ENCODE peak calls at places on chromosome 10, in four cellular contexts. C is endodermal cell, H is H9, E is PC-3. T is an unnamed sample.
A peak's percentile ranks its signal among the peaks of the same experiment; 100 is the strongest.

GRCh38 chr10:7075110-7075509 is 335.7 kb downstream of the SFMBT2 start:
- DNase-seq in E (no peak), C (no peak), H (no peak), T (no peak)

GRCh38 chr10:73601486-73601921 is 10.4 kb upstream of the USP54 start:
- DNase-seq in C (peak; percentile 62), E (peak; percentile 100), H (peak; percentile 43), T (peak; percentile 88)

GRCh38 chr10:13912111-13912510 is 325.3 kb downstream of the PRPF18 start:
- DNase-seq in E (no peak), C (no peak), H (no peak), T (no peak)

GRCh38 chr10:112701528-112702295 is 248.3 kb upstream of the TCF7L2 start:
- DNase-seq in E (no peak), H (no peak), C (no peak), T (no peak)

GRCh38 chr10:49093922-49094321 is 21.4 kb downstream of the VSTM4 start:
- DNase-seq in H (no peak), C (no peak), E (no peak), T (no peak)

GRCh38 chr10:132726194-132726593 is 59.8 kb downstream of the NKX6-2 start:
- DNase-seq in E (no peak), H (no peak), C (no peak), T (no peak)

GRCh38 chr10:78045237-78045636 is 11.6 kb downstream of the RPS24 start:
- DNase-seq in C (peak; percentile 59), E (peak; percentile 58), H (no peak), T (no peak)

GRCh38 chr10:13053794-13054462 is 46.0 kb upstream of the OPTN start:
- DNase-seq in E (peak; percentile 13), H (peak; percentile 58), C (peak; percentile 77), T (no peak)

GRCh38 chr10:33134011-33134751 is 176.2 kb upstream of the ITGB1 start:
- DNase-seq in E (peak; percentile 100), C (no peak), H (no peak), T (peak; percentile 78)

GRCh38 chr10:118918689-118919088 is 110.8 kb upstream of the NANOS1 start:
- DNase-seq in E (peak; percentile 46), H (no peak), C (no peak), T (no peak)

GRCh38 chr10:24358022-24358421 is 149.1 kb downstream of the KIAA1217 start:
- DNase-seq in H (no peak), C (no peak), E (no peak), T (no peak)

GRCh38 chr10:114872519-114873087 is 51.0 kb downstream of the FHIP2A start:
- DNase-seq in H (no peak), E (no peak), C (no peak), T (no peak)

GRCh38 chr10:31475514-31475913 is 156.5 kb downstream of the ZEB1 start:
- DNase-seq in C (no peak), E (no peak), H (no peak), T (no peak)

GRCh38 chr10:16891375-16892313 is 74.4 kb upstream of the RSU1 start:
- DNase-seq in C (peak; percentile 87), H (peak; percentile 82), E (peak; percentile 77), T (peak; percentile 31)

GRCh38 chr10:62036186-62037081 is 134.9 kb downstream of the ARID5B start:
- DNase-seq in E (peak; percentile 63), H (peak; percentile 50), C (peak; percentile 72), T (no peak)

GRCh38 chr10:32956365-32957197 is 1.4 kb downstream of the ITGB1 start:
- DNase-seq in H (no peak), C (no peak), E (peak; percentile 34), T (no peak)

GRCh38 chr10:99930731-99931550 is 78.8 kb downstream of the DNMBP start:
- DNase-seq in C (peak; percentile 71), H (peak; percentile 55), E (peak; percentile 77), T (peak; percentile 94)

GRCh38 chr10:49602380-49603023 is 7.6 kb upstream of the SLC18A3 start:
- DNase-seq in H (peak; percentile 9), E (no peak), C (no peak), T (peak; percentile 7)

GRCh38 chr10:3245395-3245794 is 72.8 kb upstream of the PITRM1 start:
- DNase-seq in H (no peak), C (no peak), E (no peak), T (no peak)

GRCh38 chr10:50417486-50417905 is 166.2 kb upstream of the ASAH2 start:
- DNase-seq in C (no peak), E (no peak), H (no peak), T (no peak)

GRCh38 chr10:86366033-86366901 is at the start of gene GRID1:
- DNase-seq in C (peak; percentile 87), E (no peak), H (peak; percentile 74), T (no peak)

GRCh38 chr10:75782463-75783248 is 351.2 kb downstream of the LRMDA start:
- DNase-seq in E (no peak), H (no peak), C (no peak), T (no peak)

GRCh38 chr10:22365644-22366565 is 20.6 kb downstream of the SPAG6 start:
- DNase-seq in C (no peak), E (no peak), H (no peak), T (no peak)

GRCh38 chr10:35643976-35644799 is 2.1 kb upstream of the FZD8 start:
- DNase-seq in C (peak; percentile 65), E (no peak), H (peak; percentile 36), T (peak; percentile 34)

GRCh38 chr10:24622781-24623301 is 100.8 kb downstream of the ARHGAP21 start:
- DNase-seq in C (no peak), E (no peak), H (no peak), T (no peak)

GRCh38 chr10:103592186-103593021 is 98.9 kb downstream of the NEURL1 start:
- DNase-seq in E (peak; percentile 51), H (peak; percentile 77), C (peak; percentile 88), T (no peak)

GRCh38 chr10:132518572-132519381 is 18.8 kb upstream of the INPP5A start:
- DNase-seq in H (peak; percentile 92), C (peak; percentile 92), E (peak; percentile 70), T (peak; percentile 93)

GRCh38 chr10:79047875-79048638 is 20.7 kb upstream of the ZMIZ1 start:
- DNase-seq in C (peak; percentile 59), H (no peak), E (no peak), T (peak; percentile 69)

GRCh38 chr10:109924100-109924499 is 789 bp upstream of the XPNPEP1 start:
- DNase-seq in C (no peak), E (no peak), H (no peak), T (no peak)
- H3K27ac ChIP-seq in C (no peak overlapping the region), E (no peak overlapping the region), H (no peak overlapping the region), T (no peak overlapping the region)

GRCh38 chr10:63384675-63385074 is 81.1 kb downstream of the JMJD1C start:
- DNase-seq in C (no peak), H (no peak), E (no peak), T (no peak)
- H3K9ac ChIP-seq in C (no peak overlapping the region), H (no peak overlapping the region), E (no peak overlapping the region), T (no peak overlapping the region)

DNA sequence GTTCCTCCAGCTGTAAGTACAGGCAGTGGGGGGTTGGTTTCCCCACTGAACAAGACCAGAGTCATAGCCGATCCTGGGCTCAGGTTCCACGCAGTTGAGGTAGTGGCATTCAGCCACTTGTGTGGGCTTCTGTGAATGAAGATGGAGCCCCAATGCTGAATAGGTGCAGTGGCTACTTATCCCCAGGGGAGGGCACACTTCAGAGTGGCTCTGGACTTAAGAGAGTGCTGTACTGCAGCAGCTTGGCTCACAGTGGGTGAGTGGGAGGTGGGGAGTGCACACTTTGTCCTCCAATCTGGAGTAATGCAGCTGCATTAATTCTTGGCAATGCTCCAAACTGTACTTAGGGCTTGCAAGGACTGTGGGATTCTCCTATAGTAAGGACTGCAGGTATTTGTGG is 81.9 kb downstream of the BUB3 start:
- DNase-seq in H (no peak), E (no peak), C (peak; percentile 52), T (no peak)
- TF ChIP-seq CTCF in H (peak; percentile 61), E (peak; percentile 14), C (peak; percentile 70), T (no peak)

GRCh38 chr10:68559251-68559650 is 886 bp upstream of the TET1 start:
- DNase-seq in E (no peak), C (no peak), H (no peak), T (no peak)

GRCh38 chr10:68560201-68560915 is at the start of gene TET1:
- DNase-seq in C (peak; percentile 95), E (peak; percentile 68), H (peak; percentile 87), T (peak; percentile 53)

GRCh38 chr10:68560916-68561691 is 967 bp downstream of the TET1 start:
- DNase-seq in E (no peak), H (peak; percentile 61), C (peak; percentile 79), T (no peak)

GRCh38 chr10:68559872-68560200 is 301 bp upstream of the TET1 start:
- DNase-seq in H (no peak), E (no peak), C (no peak), T (no peak)

DNA sequence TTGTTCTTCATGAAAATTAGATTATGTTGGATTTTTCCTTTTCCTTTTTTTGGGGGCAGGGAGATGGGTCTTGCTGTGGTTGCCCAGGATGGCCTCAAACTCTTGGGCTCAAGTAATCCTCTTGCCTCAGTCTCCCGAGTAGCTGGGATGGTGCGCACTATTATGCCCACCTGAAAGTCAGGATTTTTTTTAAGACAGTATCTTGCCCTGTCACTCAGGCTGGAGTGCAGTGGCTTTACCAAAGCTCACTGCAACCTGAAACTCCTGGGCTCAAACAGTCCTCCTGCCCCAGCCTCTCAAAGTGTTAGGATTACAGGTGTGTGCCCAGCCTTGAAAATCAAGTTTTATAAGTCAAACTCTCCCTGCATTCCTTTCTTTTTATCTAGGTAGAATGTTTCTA is 1.7 kb upstream of the TET1 start:
- DNase-seq in C (no peak), H (no peak), E (no peak), T (no peak)
- H3K27ac ChIP-seq in C (no peak overlapping the region), H (no peak overlapping the region), E (no peak overlapping the region), T (no peak overlapping the region)